ENCODE peak calls at places on chromosomes 12 and 14, in seven cellular contexts. C is psoas muscle, L is transverse colon, K is lower lobe of right lung, W is iPS DF 6.9, Z is neural progenitor cell, M is K562. S is an unnamed sample. For H3K36me3 and H3K4me1, the result is how much of the 10 kb centered on the place peaks cover.

GRCh38 chr12:22042981-22043669 is 2.9 kb upstream of the CMAS start:
- DNase-seq in C (no peak), L (no peak), K (no peak), W (no peak), Z (no peak), M (no peak), S (no peak)

GRCh38 chr12:51751657-51752056 is 96.9 kb downstream of the FIGNL2 start:
- DNase-seq in C (no peak), L (no peak), K (no peak), W (no peak), Z (no peak), M (no peak), S (peak)

GRCh38 chr14:54777395-54777794 is 125.2 kb downstream of the GCH1 start:
- DNase-seq in C (no peak), L (no peak), K (no peak), W (no peak), Z (no peak), M (no peak), S (no peak)

GRCh38 chr12:47391566-47391965 is 311.8 kb upstream of the AMIGO2 start:
- DNase-seq in C (no peak), L (peak), K (no peak), W (no peak), Z (no peak), M (no peak), S (no peak)

GRCh38 chr12:88805286-88805685 is 225.0 kb upstream of the KITLG start:
- DNase-seq in C (no peak), L (no peak), K (no peak), W (no peak), Z (no peak), M (no peak), S (no peak)

GRCh38 chr12:2082321-2082720 is 29.5 kb downstream of the CACNA1C start:
- DNase-seq in C (no peak), L (no peak), K (no peak), W (no peak), Z (no peak), M (no peak), S (no peak)

GRCh38 chr12:117300131-117300530 is 61.3 kb downstream of the NOS1 start:
- DNase-seq in C (no peak), L (no peak), K (no peak), W (no peak), Z (no peak), M (no peak), S (no peak)

GRCh38 chr12:15011162-15011561 is 38.3 kb downstream of the PDE6H start:
- DNase-seq in C (no peak), L (no peak), K (no peak), W (no peak), Z (no peak), M (no peak), S (no peak)

GRCh38 chr12:50620050-50620974 is 115.5 kb downstream of the DIP2B start:
- DNase-seq in C (no peak), L (no peak), K (no peak), W (no peak), Z (peak), M (no peak), S (no peak)

GRCh38 chr12:113980537-113981337 is 14.6 kb upstream of the RBM19 start:
- DNase-seq in C (no peak), L (peak), K (no peak), W (peak), Z (peak), M (peak), S (no peak)

GRCh38 chr14:89317051-89317691 is 99.9 kb downstream of the FOXN3 start:
- DNase-seq in C (no peak), L (no peak), K (no peak), W (no peak), Z (no peak), M (no peak), S (no peak)

DNA sequence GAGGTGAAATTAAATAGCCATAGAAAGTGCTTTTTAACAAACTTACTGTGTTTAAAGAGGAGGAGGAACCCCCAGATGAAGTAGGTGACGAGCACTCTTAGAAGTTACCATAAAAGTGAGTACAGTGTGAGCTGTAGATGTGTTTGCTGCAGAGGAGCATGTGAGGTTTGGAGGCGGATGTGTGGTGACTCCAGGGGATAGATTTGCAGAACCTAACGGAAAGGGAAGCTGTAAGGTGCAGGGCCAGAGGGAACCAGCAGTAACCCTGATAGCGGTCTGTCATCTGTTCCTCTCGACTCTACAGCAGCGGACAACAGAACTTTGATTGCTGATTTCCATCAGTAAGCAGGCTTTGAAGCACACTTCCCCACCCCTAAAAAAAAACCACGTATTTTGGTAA is 5.2 kb downstream of the CALM1 start:
- DNase-seq in C (no peak), L (no peak), K (no peak), W (no peak), Z (no peak), M (no peak), S (no peak)
- H3K36me3 ChIP-seq in C (half or more), L (under half), K (half or more), W (under half), Z (under half), M (half or more), S (half or more)

GRCh38 chr14:70259420-70259819 is 70.7 kb upstream of the SLC8A3 start:
- DNase-seq in C (no peak), L (no peak), K (no peak), W (no peak), Z (no peak), M (no peak), S (no peak)

GRCh38 chr14:70257526-70257925 is 68.8 kb upstream of the SLC8A3 start:
- DNase-seq in C (peak), L (peak), K (no peak), W (no peak), Z (peak), M (peak), S (no peak)

DNA sequence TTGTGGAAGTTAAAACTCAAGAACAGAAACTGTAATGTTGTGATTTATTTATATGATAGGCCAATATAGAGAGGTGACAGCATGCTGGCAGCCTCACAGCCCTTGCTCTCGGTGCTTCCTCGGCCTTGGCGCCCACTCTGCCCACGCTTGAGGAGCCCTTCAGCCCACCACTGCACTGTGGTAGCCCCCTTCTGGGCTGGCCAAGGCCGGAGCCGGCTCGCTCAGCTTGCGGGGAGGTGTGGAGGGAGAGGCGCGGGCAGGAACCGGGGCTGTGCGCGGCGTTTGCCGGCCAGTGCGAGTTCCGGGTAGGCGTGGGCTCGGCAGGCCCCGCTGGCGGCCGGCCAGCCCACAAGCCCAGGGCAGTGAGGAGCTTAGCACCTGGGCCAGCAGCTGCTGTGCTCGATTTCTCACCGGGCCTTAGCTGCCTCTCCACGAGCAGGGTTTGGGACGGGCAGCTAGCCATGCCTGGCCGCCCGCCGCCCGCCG is 65.8 kb upstream of the SLC8A3 start:
- DNase-seq in C (peak), L (peak), K (peak), W (no peak), Z (peak), M (peak), S (no peak)
- H3K4me3 ChIP-seq in C (peak), L (peak), K (peak), W (peak), Z (peak), M (peak), S (peak)

DNA sequence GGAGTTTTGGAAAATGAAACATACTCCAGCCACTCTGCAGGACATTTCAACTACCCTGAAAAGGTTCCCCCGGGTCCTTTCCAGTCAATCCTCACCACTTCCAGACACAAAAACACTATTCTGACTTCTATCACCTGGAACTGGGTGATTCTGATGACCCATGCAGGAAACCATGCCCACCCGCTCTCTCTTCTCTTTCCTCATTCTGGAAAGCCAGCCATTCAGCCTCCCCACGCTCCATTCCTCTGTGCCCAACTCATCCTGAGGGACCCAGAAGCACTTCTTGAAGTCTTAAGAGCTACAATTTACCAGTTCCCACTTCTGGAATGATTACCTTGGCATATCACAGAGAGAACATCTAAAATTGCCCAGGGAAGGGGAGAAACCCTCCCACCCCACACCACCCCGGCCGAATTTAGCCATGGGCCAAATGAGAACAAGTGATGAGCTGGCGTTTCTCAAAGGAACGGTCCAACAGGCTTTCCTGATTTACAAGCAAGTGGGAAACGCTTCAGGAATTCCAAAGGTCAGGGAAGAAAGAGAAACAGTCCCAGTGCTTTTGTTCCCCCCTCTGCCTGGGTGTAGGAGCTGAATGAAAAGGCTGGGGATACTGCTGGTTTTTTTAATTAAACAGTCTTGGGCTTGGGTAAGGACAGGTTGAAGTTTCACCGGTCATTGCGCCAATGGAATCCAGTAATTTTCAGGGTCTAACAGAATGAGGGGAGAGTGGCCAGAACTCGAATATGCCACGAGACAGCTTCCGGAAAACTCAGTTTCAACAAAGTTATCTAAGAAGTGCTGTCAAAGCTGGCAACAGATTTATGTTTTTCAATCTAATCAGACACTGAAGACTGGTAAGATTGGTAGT is 2.9 kb downstream of the CCDC88C start:
- DNase-seq in C (no peak), L (no peak), K (no peak), W (no peak), Z (peak), M (no peak), S (no peak)
- H3K4me1 ChIP-seq in C (under half), L (half or more), K (under half), W (under half), Z (under half), M (under half), S (under half)

DNA sequence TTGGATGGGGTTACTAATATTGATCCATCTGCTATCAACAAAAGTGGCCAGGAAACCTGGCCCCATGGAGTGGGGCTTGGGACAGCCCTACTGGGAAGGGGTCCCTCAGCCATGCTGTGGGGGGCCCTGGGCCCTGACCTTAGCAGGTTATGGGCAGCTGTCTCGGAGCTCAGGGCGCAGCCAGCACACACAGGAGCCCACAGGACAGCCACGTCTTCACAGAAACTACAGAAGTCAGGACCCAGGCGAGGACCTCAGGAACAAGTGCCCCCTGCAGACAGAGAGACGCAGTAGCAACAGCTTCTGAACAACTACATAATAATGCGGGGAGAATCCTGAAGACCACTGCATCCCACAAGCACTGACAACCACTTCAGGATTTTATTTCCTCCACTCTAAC is 11.9 kb upstream of the FKBP11 start:
- DNase-seq in C (no peak), L (no peak), K (no peak), W (no peak), Z (peak), M (no peak), S (no peak)
- H3K36me3 ChIP-seq in C (half or more), L (under half), K (half or more), W (under half), Z (under half), M (half or more), S (under half)

DNA sequence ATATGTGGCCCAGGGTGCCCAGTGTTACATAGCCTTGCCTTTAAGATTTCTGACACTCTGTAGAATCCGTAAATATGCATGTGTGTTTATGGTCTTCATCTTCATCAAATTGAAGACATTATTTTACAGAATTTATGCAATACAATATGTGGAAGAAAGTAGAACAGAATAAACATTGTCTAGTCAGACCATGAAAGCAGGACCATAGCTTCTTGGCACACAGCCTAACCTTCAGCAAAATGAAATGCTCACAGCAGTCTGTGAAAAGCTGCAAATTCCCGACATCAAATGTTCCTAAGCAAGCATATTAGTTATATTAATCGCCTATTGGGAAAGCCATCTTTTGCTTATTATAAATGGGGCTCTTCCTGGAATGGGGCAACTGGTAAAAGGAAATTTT is 111.3 kb upstream of the GARIN2 start:
- DNase-seq in C (no peak), L (no peak), K (no peak), W (no peak), Z (no peak), M (no peak), S (no peak)
- H3K4me3 ChIP-seq in C (no peak), L (no peak), K (no peak), W (no peak), Z (no peak), M (no peak), S (no peak)

GRCh38 chr12:101880769-101881168 is 3.4 kb downstream of the DRAM1 start:
- DNase-seq in C (no peak), L (no peak), K (no peak), W (no peak), Z (no peak), M (no peak), S (no peak)

GRCh38 chr12:101881228-101881627 is 3.8 kb downstream of the DRAM1 start:
- DNase-seq in C (no peak), L (no peak), K (no peak), W (no peak), Z (no peak), M (no peak), S (no peak)

GRCh38 chr12:101875112-101875961 is 2.0 kb upstream of the DRAM1 start:
- DNase-seq in C (no peak), L (no peak), K (no peak), W (no peak), Z (no peak), M (no peak), S (no peak)

GRCh38 chr12:101876861-101877815 is at the start of gene DRAM1:
- DNase-seq in C (peak), L (peak), K (peak), W (peak), Z (peak), M (peak), S (peak)

GRCh38 chr12:101877816-101878811 is 734 bp downstream of the DRAM1 start:
- DNase-seq in C (peak), L (peak), K (no peak), W (no peak), Z (no peak), M (peak), S (no peak)
- H3K4me1 ChIP-seq in C (under half), L (under half), K (half or more), W (under half), Z (under half), M (under half), S (under half)

GRCh38 chr14:64885555-64885954 is 5.8 kb upstream of the SPTB start:
- DNase-seq in C (no peak), L (no peak), K (no peak), W (no peak), Z (no peak), M (no peak), S (no peak)
- H3K36me3 ChIP-seq in C (under half), L (under half), K (under half), W (under half), Z (under half), M (under half), S (under half)